ENCODE peak calls at places on chromosome 4, in five cellular contexts. C is IMR-90, U is mesenchymal stem cell, M is neuronal stem cell, R is mesendoderm. H is an unnamed sample.

GRCh38 chr4:133130171-133130570 is 18.9 kb upstream of the PCDH10 start:
- DNase-seq in R (peak; percentile 50), C (no peak), U (peak; percentile 16), M (no peak), H (no peak)

GRCh38 chr4:104641427-104641826 is 146.7 kb upstream of the CXXC4 start:
- DNase-seq in U (no peak), R (no peak), C (no peak), M (peak; percentile 46), H (no peak)

GRCh38 chr4:57607616-57608150 is 497.5 kb upstream of the IGFBP7 start:
- DNase-seq in R (peak; percentile 93), C (no peak), U (no peak), M (peak; percentile 36), H (no peak)

GRCh38 chr4:26290276-26290675 is 30.5 kb upstream of the RBPJ start:
- DNase-seq in M (no peak), C (no peak), R (no peak), U (no peak), H (no peak)

GRCh38 chr4:89298160-89298559 is 9.4 kb downstream of the GPRIN3 start:
- DNase-seq in R (no peak), C (no peak), U (no peak), M (no peak), H (no peak)

GRCh38 chr4:169404959-169405358 is 134.2 kb upstream of the SH3RF1 start:
- DNase-seq in U (peak; percentile 10), M (no peak), R (peak; percentile 55), C (peak; percentile 26), H (no peak)

GRCh38 chr4:172061204-172061603 is 248.0 kb downstream of the GALNTL6 start:
- DNase-seq in U (no peak), R (no peak), C (no peak), M (no peak), H (no peak)

GRCh38 chr4:56217383-56217890 is 169.9 kb downstream of the AASDH start:
- DNase-seq in M (no peak), R (no peak), U (no peak), C (no peak), H (no peak)

GRCh38 chr4:158915683-158916241 is 146.9 kb downstream of the FNIP2 start:
- DNase-seq in U (no peak), C (no peak), M (no peak), R (no peak), H (no peak)

GRCh38 chr4:140296335-140296753 is 77.1 kb upstream of the SCOC start:
- DNase-seq in M (no peak), C (peak; percentile 89), U (peak; percentile 91), R (peak; percentile 36), H (no peak)

GRCh38 chr4:176273741-176274140 is 4.7 kb upstream of the ASB5 start:
- DNase-seq in M (no peak), R (no peak), C (no peak), U (no peak), H (no peak)
- H3K4me1 ChIP-seq in M (no peaks in the 10 kb centered on the region), R (no peaks in the 10 kb centered on the region), C (peaks cover 8% of the 10 kb centered on the region), U (no peaks in the 10 kb centered on the region), H (no peaks in the 10 kb centered on the region)

GRCh38 chr4:76990288-76991080 is 40.9 kb downstream of the SEPTIN11 start:
- DNase-seq in C (peak; percentile 96), R (peak; percentile 59), U (peak; percentile 87), M (no peak), H (no peak)
- H3K4ac ChIP-seq in C (peak overlapping the region; percentile 84), R (no peak overlapping the region), U (no peak overlapping the region), M (no peak overlapping the region), H (no peak overlapping the region)

DNA sequence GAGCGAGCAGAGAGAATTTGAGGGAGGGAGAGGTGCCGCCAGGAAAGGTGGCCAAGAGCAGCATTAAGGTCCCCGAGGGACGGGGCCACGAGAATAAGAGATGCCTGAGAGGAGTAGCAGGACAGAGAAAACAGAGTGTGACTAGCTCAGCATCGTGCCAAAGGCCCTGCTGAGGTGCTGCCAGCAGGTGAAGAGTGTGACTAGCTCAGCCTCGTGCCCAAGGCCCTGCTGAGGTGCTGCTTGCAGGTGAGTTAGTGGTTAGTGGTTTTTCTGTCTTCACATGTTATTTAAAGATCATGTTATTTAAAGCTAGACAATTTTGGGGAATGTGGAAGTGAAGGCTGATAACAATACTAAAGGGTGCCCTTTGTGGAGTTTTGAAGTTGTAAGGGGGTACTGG is 464.5 kb upstream of the FAT1 start:
- DNase-seq in C (no peak), M (no peak), U (no peak), R (no peak), H (no peak)
- H3K4me1 ChIP-seq in C (peaks cover 3% of the 10 kb centered on the region), M (peaks cover 3% of the 10 kb centered on the region), U (no peaks in the 10 kb centered on the region), R (no peaks in the 10 kb centered on the region), H (no peaks in the 10 kb centered on the region)

DNA sequence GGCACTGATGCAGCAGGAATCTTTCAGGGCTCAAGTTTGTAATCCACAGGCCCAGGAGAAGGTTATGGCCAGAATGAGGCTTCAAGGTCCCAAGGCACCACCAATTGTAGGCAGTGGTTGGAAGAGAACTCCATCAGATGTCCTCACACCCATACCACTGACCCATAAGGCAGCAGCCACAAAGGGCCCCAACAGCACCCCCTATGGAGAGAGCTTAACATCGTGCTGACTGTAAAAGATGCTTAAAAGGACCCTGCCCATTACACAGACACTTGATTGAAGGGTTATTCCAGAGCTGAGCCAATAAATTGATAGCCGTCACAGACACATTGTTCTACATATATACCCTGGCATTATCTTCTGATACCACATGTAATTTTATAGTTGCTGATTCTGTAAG is 113.7 kb downstream of the SOWAHB start:
- DNase-seq in C (no peak), U (no peak), R (peak; percentile 73), M (no peak), H (peak; percentile 53)
- H3K4ac ChIP-seq in C (peak overlapping the region; percentile 90), U (peak overlapping the region; percentile 72), R (peak overlapping the region; percentile 73), M (no peak overlapping the region), H (no peak overlapping the region)

GRCh38 chr4:83569429-83569828 is 33.5 kb downstream of the GPAT3 start:
- DNase-seq in C (no peak), M (no peak), U (no peak), R (no peak), H (no peak)
- H3K4me1 ChIP-seq in C (no peaks in the 10 kb centered on the region), M (no peaks in the 10 kb centered on the region), U (no peaks in the 10 kb centered on the region), R (no peaks in the 10 kb centered on the region), H (no peaks in the 10 kb centered on the region)

H was measured in H9.